ENCODE peak calls at places on chromosome 3, in nine cellular contexts. I is tibial artery, Q is AG09309, X is colonic mucosa, A is astrocyte of the spinal cord, K is fibroblast of pulmonary artery, R is GM12865, S is psoas muscle, V is dorsolateral prefrontal cortex. F is an unnamed sample.

GRCh38 chr3:63043631-63044030 is 168.4 kb upstream of the CADPS start:
- DNase-seq in A (peak), S (no peak), R (no peak), I (no peak), Q (no peak), K (no peak), V (no peak), X (peak), F (no peak)

GRCh38 chr3:143686638-143687197 is 161.6 kb downstream of the SLC9A9 start:
- DNase-seq in I (no peak), S (no peak), Q (no peak), R (no peak), K (no peak), X (no peak), V (no peak), A (no peak), F (no peak)

GRCh38 chr3:157865449-157865862 is 240.8 kb downstream of the SHOX2 start:
- DNase-seq in I (no peak), K (peak), V (no peak), S (no peak), X (peak), Q (no peak), A (no peak), R (peak), F (peak)

GRCh38 chr3:67534594-67534993 is 119.8 kb downstream of the SUCLG2 start:
- DNase-seq in K (no peak), I (no peak), R (no peak), S (no peak), X (no peak), A (no peak), V (no peak), Q (no peak), F (no peak)

GRCh38 chr3:120622870-120623718 is 27.0 kb downstream of the NDUFB4 start:
- DNase-seq in V (no peak), Q (peak), S (no peak), R (peak), I (no peak), A (peak), K (peak), X (peak), F (peak)

GRCh38 chr3:110343376-110343775 is 728.2 kb upstream of the NECTIN3 start:
- DNase-seq in K (peak), A (peak), Q (no peak), R (no peak), S (no peak), I (no peak), V (no peak), X (no peak), F (peak)

GRCh38 chr3:41075958-41076357 is 123.3 kb upstream of the CTNNB1 start:
- DNase-seq in K (peak), S (peak), Q (no peak), X (no peak), I (peak), A (no peak), R (no peak), V (no peak), F (peak)

GRCh38 chr3:87320748-87321634 is 44.6 kb upstream of the POU1F1 start:
- DNase-seq in X (no peak), Q (no peak), K (no peak), S (no peak), I (no peak), V (no peak), R (no peak), A (no peak), F (no peak)

GRCh38 chr3:81466161-81466560 is 295.3 kb downstream of the GBE1 start:
- DNase-seq in K (no peak), A (no peak), S (no peak), R (no peak), Q (no peak), I (no peak), X (no peak), V (no peak), F (no peak)
- TF ChIP-seq CTCF in K (no peak), A (no peak), S (no peak), R (no peak), Q (no peak), I (no peak), X (no peak), V (no peak), F (no peak)

GRCh38 chr3:37592328-37592727 is 269.4 kb upstream of the CTDSPL start:
- DNase-seq in A (no peak), R (no peak), S (no peak), V (no peak), I (no peak), K (no peak), X (no peak), Q (no peak), F (no peak)

GRCh38 chr3:37588761-37589160 is 272.9 kb upstream of the CTDSPL start:
- DNase-seq in X (no peak), Q (no peak), A (no peak), V (no peak), R (no peak), K (no peak), S (no peak), I (no peak), F (no peak)

GRCh38 chr3:37593796-37594195 is 267.9 kb upstream of the CTDSPL start:
- DNase-seq in Q (no peak), A (no peak), K (no peak), X (no peak), I (no peak), V (no peak), S (no peak), R (no peak), F (no peak)

GRCh38 chr3:37590328-37591079 is 271.2 kb upstream of the CTDSPL start:
- DNase-seq in A (no peak), Q (no peak), R (no peak), S (peak), K (peak), X (peak), I (peak), V (no peak), F (peak)

GRCh38 chr3:37591130-37591865 is 270.4 kb upstream of the CTDSPL start:
- DNase-seq in A (no peak), V (no peak), K (no peak), I (no peak), R (no peak), X (peak), S (no peak), Q (no peak), F (peak)
- H3K4me3 ChIP-seq in A (no peak), V (no peak), K (no peak), I (no peak), R (no peak), X (no peak), S (no peak), Q (no peak), F (no peak)

GRCh38 chr3:7144696-7145308 is 283.9 kb downstream of the GRM7 start:
- DNase-seq in I (no peak), A (no peak), X (no peak), V (no peak), K (peak), R (peak), S (no peak), Q (no peak), F (no peak)
- TF ChIP-seq CTCF in I (no peak), A (peak), X (peak), V (peak), K (peak), R (peak), S (no peak), Q (no peak), F (peak)

DNA sequence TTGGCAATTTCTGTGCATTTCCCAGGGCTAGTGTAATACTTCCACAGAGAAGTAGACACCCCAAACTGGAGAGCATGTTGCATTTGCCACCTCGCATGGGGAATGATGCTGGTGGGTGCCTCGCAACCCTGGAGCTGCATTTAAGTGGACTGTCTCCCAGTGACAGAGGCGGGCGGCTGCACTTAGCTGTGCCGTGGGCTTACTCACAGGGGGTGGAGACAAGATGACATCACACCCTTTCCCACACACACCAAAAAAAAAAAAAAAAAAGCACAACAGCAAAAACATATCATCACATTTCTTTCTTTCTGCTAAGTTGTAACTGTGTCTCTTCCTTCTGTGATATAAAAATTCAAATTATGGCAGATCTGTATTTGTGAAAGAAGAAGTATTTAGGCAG is at the start of gene ABI3BP:
- DNase-seq in I (peak), Q (peak), S (peak), X (peak), V (peak), A (peak), K (peak), R (peak), F (peak)
- H3K4me3 ChIP-seq in I (peak), Q (peak), S (peak), X (peak), V (peak), A (peak), K (peak), R (no peak), F (peak)

DNA sequence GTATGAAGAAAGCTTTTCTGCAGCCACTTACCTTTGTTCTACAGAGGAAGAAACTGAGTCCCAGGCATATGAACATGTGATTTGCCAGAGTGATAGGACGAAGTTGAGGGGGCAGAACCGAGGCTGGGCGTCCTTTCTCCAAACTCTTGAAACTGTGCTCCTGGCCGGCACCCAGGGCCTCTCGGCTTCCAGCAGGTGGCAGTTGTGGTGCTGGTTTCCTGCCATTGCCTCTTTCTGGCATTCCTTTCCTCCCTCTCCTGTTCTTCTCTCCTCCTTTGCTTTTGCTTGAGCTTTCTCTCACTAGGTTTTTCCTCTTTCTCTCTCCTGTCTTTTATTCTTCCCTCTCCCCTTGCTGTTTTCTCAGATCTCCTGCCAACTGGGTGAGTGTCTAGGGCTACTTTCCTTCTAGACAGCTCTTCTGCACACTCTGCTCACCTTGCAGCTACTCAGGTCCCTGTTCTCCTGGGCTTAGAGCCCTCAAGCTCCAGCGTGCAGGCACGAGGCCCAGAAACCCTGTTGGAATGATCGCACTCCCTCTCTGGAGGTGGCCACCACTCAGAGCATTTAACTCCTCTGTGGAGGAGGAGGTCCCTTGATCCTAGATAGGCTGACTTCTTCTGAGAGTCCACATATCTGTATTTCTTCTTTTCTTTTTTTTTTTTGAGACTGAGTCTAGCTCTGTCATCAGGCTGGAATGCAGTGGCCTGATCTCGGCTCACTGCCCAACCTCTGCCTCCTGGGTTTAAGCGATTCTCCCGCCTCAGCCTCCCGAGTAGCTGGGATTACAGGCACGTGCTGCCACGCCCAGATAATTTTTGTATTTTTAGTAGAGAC is 26.2 kb downstream of the TRAK1 start:
- DNase-seq in A (peak), I (peak), S (peak), K (peak), V (peak), R (no peak), Q (no peak), X (no peak), F (peak)
- TF ChIP-seq CTCF in A (peak), I (peak), S (peak), K (peak), V (peak), R (peak), Q (peak), X (peak), F (peak)

DNA sequence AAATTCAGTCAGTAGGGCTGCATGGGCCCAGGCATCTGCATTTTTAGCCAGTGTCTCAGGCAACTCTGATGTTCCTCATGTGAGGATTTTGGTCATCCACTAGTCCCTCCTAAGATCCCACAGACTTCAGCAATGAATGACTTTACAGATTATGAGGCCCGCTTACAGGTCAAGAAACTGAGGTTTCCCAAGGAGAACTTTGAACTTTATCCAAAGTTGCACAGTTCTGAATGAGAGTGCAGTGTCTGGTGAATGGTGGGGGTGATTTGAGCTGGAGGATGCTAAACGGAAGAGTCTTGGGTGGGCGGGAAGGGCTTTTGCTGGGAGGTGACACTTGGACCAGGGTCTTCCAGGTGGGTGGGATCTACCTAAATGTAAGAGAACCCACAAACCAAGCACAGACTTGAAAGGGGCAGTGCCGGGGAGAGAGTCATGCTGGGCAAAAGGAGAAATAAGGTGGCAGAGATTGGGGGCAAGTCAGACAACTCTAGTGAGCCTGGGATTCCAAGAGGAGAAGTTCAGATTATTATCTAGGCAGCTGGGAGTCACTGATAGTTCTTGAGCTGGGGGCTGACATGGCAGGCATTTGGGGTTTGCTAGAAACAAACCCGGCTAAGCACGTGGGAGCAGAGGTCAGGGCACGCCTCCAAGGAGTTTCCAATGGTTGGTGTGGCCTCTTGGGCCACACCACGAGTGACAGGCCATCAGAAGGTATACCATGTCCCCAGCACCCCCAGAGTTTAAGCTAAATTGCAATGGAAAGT is 27.5 kb downstream of the SLC6A6 start:
- DNase-seq in I (no peak), V (no peak), R (no peak), S (no peak), X (no peak), Q (no peak), A (no peak), K (no peak), F (no peak)
- H3K4me3 ChIP-seq in I (no peak), V (no peak), R (no peak), S (no peak), X (no peak), Q (no peak), A (no peak), K (no peak), F (no peak)

GRCh38 chr3:129769616-129770015 is 123.9 kb downstream of the TMCC1 start:
- DNase-seq in S (no peak), X (no peak), Q (no peak), R (no peak), A (no peak), K (no peak), I (no peak), V (no peak), F (no peak)
- TF ChIP-seq CTCF in S (no peak), X (no peak), Q (no peak), R (no peak), A (no peak), K (no peak), I (no peak), V (no peak), F (no peak)

GRCh38 chr3:184604956-184605290 is 43.3 kb downstream of the EPHB3 start:
- DNase-seq in Q (no peak), S (peak), R (no peak), X (no peak), K (no peak), A (no peak), V (no peak), I (no peak), F (no peak)
- H3K4me3 ChIP-seq in Q (no peak), S (no peak), R (no peak), X (no peak), K (no peak), A (no peak), V (no peak), I (no peak), F (no peak)

DNA sequence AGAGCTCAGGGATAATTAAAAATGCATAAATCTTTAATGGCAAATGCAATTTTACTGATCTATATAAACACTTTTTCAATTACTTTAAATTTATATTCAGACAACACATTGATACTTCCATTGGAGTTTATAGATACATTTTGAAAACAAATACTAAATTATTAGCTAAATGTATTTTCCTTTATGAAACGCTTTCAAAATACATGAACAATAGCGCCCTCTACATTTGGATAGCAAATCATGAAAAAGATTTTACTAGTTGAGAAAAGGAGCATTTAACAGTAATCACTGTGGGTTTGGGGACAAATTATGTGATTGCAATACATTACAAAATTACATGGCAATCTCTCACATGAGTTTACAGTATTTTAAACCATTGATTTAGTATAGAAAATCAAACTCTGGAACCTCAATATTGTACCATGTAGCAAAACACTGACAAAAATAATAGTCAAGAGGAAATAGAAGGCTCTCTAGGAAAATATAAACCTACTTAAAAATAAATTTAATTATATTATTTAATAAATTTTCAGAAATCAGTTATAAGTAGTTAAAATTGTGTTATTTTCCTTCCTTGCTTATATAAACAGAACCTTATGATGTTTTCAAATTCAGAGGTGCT is 207.9 kb downstream of the ZIC1 start:
- DNase-seq in S (no peak), V (no peak), I (no peak), X (no peak), A (peak), K (peak), R (no peak), Q (no peak), F (peak)
- TF ChIP-seq CTCF in S (peak), V (peak), I (no peak), X (no peak), A (peak), K (peak), R (peak), Q (peak), F (peak)

GRCh38 chr3:116950302-116951055 is 240.9 kb downstream of the TUSC7 start:
- DNase-seq in X (no peak), R (no peak), I (no peak), A (no peak), Q (no peak), V (no peak), S (no peak), K (no peak), F (no peak)

GRCh38 chr3:116946376-116946775 is 236.8 kb downstream of the TUSC7 start:
- DNase-seq in V (no peak), R (no peak), K (no peak), S (no peak), I (no peak), Q (no peak), A (no peak), X (no peak), F (no peak)

GRCh38 chr3:116947148-116947547 is 237.6 kb downstream of the TUSC7 start:
- DNase-seq in X (no peak), Q (no peak), K (no peak), S (no peak), R (peak), V (no peak), I (no peak), A (no peak), F (no peak)

GRCh38 chr3:116951610-116952009 is 242.0 kb downstream of the TUSC7 start:
- DNase-seq in Q (no peak), V (no peak), K (peak), I (no peak), X (no peak), A (no peak), S (no peak), R (no peak), F (no peak)

GRCh38 chr3:116947809-116948208 is 238.2 kb downstream of the TUSC7 start:
- DNase-seq in Q (no peak), A (no peak), I (no peak), R (peak), S (no peak), V (no peak), K (no peak), X (no peak), F (no peak)
- H3K4me3 ChIP-seq in Q (no peak), A (no peak), I (no peak), R (no peak), S (no peak), V (no peak), K (no peak), X (no peak), F (no peak)